ENCODE peak calls at places on chromosomes 5 and 9, in six cellular contexts. W is psoas muscle, X is lower lobe of right lung, O is stomach, R is heart right ventricle, L is heart left ventricle. P is an unnamed sample.
A peak's percentile ranks its signal among the peaks of the same experiment; 100 is the strongest.

GRCh38 chr5:144356489-144356888 is 185.8 kb downstream of the KCTD16 start:
- DNase-seq in W (no peak), X (no peak), O (no peak), R (no peak), L (no peak), P (no peak)

GRCh38 chr9:136409557-136410455 is 608 bp downstream of the ENTR1 start:
- DNase-seq in W (no peak), X (peak; percentile 64), O (peak; percentile 33), R (no peak), L (peak; percentile 70), P (no peak)

GRCh38 chr5:13653709-13654108 is 290.8 kb downstream of the DNAH5 start:
- DNase-seq in W (no peak), X (no peak), O (no peak), R (no peak), L (no peak), P (no peak)

GRCh38 chr5:18533137-18533536 is 898.9 kb downstream of the TAF11L14 start:
- DNase-seq in W (no peak), X (no peak), O (no peak), R (no peak), L (peak; percentile 52), P (no peak)

GRCh38 chr9:83701769-83702168 is 6.0 kb downstream of the UBQLN1 start:
- DNase-seq in W (no peak), X (no peak), O (no peak), R (no peak), L (no peak), P (no peak)

GRCh38 chr5:42870882-42871418 is 59.3 kb upstream of the SELENOP start:
- DNase-seq in W (no peak), X (no peak), O (no peak), R (no peak), L (no peak), P (no peak)

GRCh38 chr9:133050142-133050541 is 11.6 kb upstream of the CEL start:
- DNase-seq in W (peak; percentile 53), X (no peak), O (no peak), R (no peak), L (no peak), P (no peak)

GRCh38 chr9:134062461-134063087 is 5.3 kb downstream of the BRD3 start:
- DNase-seq in W (no peak), X (no peak), O (no peak), R (no peak), L (no peak), P (no peak)

GRCh38 chr9:83002329-83002728 is 60.6 kb downstream of the RASEF start:
- DNase-seq in W (no peak), X (no peak), O (no peak), R (no peak), L (no peak), P (no peak)

GRCh38 chr9:137044502-137045177 is 1.3 kb downstream of the NPDC1 start:
- DNase-seq in W (no peak), X (no peak), O (peak; percentile 83), R (no peak), L (no peak), P (no peak)

GRCh38 chr5:82167372-82167771 is 110.8 kb downstream of the RPS23 start:
- DNase-seq in W (no peak), X (no peak), O (no peak), R (no peak), L (no peak), P (no peak)

GRCh38 chr9:136947955-136948510 is 3.0 kb downstream of the C8G start:
- DNase-seq in W (peak; percentile 79), X (no peak), O (peak; percentile 60), R (peak; percentile 79), L (peak; percentile 86), P (no peak)

GRCh38 chr5:32852535-32852934 is 141.4 kb downstream of the NPR3 start:
- DNase-seq in W (peak; percentile 80), X (peak; percentile 46), O (no peak), R (no peak), L (no peak), P (no peak)

GRCh38 chr5:130550553-130550940 is 614.5 kb downstream of the HINT1 start:
- DNase-seq in W (no peak), X (no peak), O (no peak), R (no peak), L (no peak), P (no peak)

GRCh38 chr5:150036513-150036912 is 36.0 kb downstream of the HMGXB3 start:
- DNase-seq in W (peak; percentile 87), X (no peak), O (no peak), R (no peak), L (no peak), P (no peak)

GRCh38 chr9:115164511-115164974 is 46.6 kb upstream of the TNC start:
- DNase-seq in W (no peak), X (no peak), O (no peak), R (no peak), L (no peak), P (peak; percentile 55)

GRCh38 chr9:121284733-121285451 is 16.9 kb downstream of the GSN start:
- DNase-seq in W (peak; percentile 60), X (no peak), O (no peak), R (peak; percentile 12), L (peak; percentile 28), P (no peak)
- H3K4me1 ChIP-seq in W (peaks cover 87% of the 10 kb centered on the region), X (peaks cover 100% of the 10 kb centered on the region), O (peaks cover 100% of the 10 kb centered on the region), R (peaks cover 78% of the 10 kb centered on the region), L (peaks cover 89% of the 10 kb centered on the region), P (peaks cover 9% of the 10 kb centered on the region)

GRCh38 chr5:1054018-1054798 is 45.6 kb downstream of the NKD2 start:
- DNase-seq in W (peak; percentile 46), X (no peak), O (no peak), R (peak; percentile 15), L (peak; percentile 57), P (no peak)

GRCh38 chr5:1054799-1055775 is 46.5 kb downstream of the NKD2 start:
- DNase-seq in W (peak; percentile 36), X (no peak), O (no peak), R (peak; percentile 11), L (peak; percentile 54), P (no peak)

GRCh38 chr5:1052641-1053390 is 44.2 kb downstream of the NKD2 start:
- DNase-seq in W (peak; percentile 51), X (no peak), O (no peak), R (peak; percentile 57), L (peak; percentile 73), P (peak; percentile 63)

GRCh38 chr5:1052076-1052475 is 43.5 kb downstream of the NKD2 start:
- DNase-seq in W (peak; percentile 46), X (no peak), O (no peak), R (peak; percentile 8), L (peak; percentile 49), P (no peak)

DNA sequence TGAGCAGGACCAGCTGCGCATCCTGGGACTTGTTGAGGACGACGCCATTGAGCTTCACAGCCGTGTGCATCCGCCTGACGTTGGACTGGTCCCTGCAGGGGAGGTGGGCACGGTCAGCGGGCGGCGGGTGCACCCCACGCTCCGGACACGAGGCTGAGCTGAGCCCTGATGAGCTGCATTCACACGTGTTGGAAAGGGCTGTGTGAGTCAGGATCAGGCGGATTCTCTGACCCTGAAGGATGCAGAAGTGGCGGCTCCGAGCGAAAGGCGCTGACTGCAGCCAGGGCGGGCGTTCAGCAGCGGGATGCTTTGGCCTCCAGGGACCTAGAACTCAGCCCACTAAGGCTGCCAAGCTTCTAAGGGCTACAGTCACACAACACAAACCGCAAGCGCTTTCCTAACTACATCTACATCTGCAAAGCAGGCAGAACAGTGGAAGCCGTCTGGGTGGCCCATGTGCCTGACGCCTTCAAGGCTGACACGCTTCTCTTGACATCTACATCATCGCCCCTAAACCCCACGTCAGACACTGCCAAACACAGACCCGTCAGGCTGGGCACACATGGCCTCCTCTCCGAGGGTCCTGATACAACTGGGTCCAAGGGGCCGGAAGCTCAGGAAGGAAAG is 44.9 kb downstream of the NKD2 start:
- DNase-seq in W (peak; percentile 78), X (no peak), O (no peak), R (peak; percentile 28), L (peak; percentile 64), P (no peak)
- H3K9me3 ChIP-seq in W (no peaks in the 10 kb centered on the region), X (no peaks in the 10 kb centered on the region), O (no peaks in the 10 kb centered on the region), R (no peaks in the 10 kb centered on the region), L (no peaks in the 10 kb centered on the region), P (no peaks in the 10 kb centered on the region)

GRCh38 chr9:715743-716400 is 125.6 kb upstream of the DMRT1 start:
- DNase-seq in W (no peak), X (no peak), O (no peak), R (no peak), L (no peak), P (peak; percentile 32)
- H3K4me1 ChIP-seq in W (peaks cover 69% of the 10 kb centered on the region), X (peaks cover 42% of the 10 kb centered on the region), O (peaks cover 4% of the 10 kb centered on the region), R (peaks cover 7% of the 10 kb centered on the region), L (peaks cover 5% of the 10 kb centered on the region), P (peaks cover 5% of the 10 kb centered on the region)

GRCh38 chr5:94627191-94627590 is 8.7 kb downstream of the SLF1 start:
- DNase-seq in W (no peak), X (no peak), O (no peak), R (no peak), L (no peak), P (no peak)

GRCh38 chr5:94632024-94632423 is 13.6 kb downstream of the SLF1 start:
- DNase-seq in W (no peak), X (no peak), O (no peak), R (no peak), L (no peak), P (no peak)
- H3K9me3 ChIP-seq in W (no peaks in the 10 kb centered on the region), X (peaks cover 5% of the 10 kb centered on the region), O (no peaks in the 10 kb centered on the region), R (no peaks in the 10 kb centered on the region), L (peaks cover 9% of the 10 kb centered on the region), P (no peaks in the 10 kb centered on the region)

GRCh38 chr5:177444106-177445051 is 2.2 kb upstream of the PRR7 start:
- DNase-seq in W (no peak), X (no peak), O (no peak), R (no peak), L (no peak), P (no peak)

GRCh38 chr5:177446184-177447065 is at the start of gene PRR7:
- DNase-seq in W (peak; percentile 82), X (peak; percentile 77), O (peak; percentile 66), R (peak; percentile 64), L (peak; percentile 77), P (peak; percentile 51)

GRCh38 chr5:177443144-177443983 is 3.2 kb upstream of the PRR7 start:
- DNase-seq in W (no peak), X (no peak), O (no peak), R (no peak), L (no peak), P (no peak)

GRCh38 chr5:177447066-177447610 is 524 bp downstream of the PRR7 start:
- DNase-seq in W (peak; percentile 58), X (peak; percentile 67), O (peak; percentile 46), R (no peak), L (peak; percentile 65), P (no peak)

GRCh38 chr5:177445052-177446016 is 1.3 kb upstream of the PRR7 start:
- DNase-seq in W (no peak), X (no peak), O (no peak), R (no peak), L (no peak), P (no peak)
- H3K4me1 ChIP-seq in W (peaks cover 13% of the 10 kb centered on the region), X (peaks cover 25% of the 10 kb centered on the region), O (peaks cover 23% of the 10 kb centered on the region), R (peaks cover 13% of the 10 kb centered on the region), L (peaks cover 19% of the 10 kb centered on the region), P (peaks cover 4% of the 10 kb centered on the region)

P was measured in prostate gland.